ENCODE peak calls at places on chromosomes 12 and 14, in ten cellular contexts. S is SK-N-SH, I is MM.1S, X is PC-9, M is PC-3, K is hepatocyte, B is GM23338, G is OCI-LY7, L is Karpas-422, W is HCT116. P is an unnamed sample.

GRCh38 chr12:53725824-53726223 is 1.4 kb downstream of the CALCOCO1 start:
- DNase-seq in B (no peak), K (no peak), X (no peak), M (peak; percentile 13), G (no peak), I (no peak), S (no peak), L (no peak), W (no peak), P (peak; percentile 59)

GRCh38 chr12:1908758-1909157 is 9.7 kb downstream of the CACNA2D4 start:
- DNase-seq in S (no peak), K (no peak), X (no peak), I (no peak), G (no peak), L (no peak), B (no peak), M (no peak), W (no peak), P (no peak)

GRCh38 chr12:109727039-109727723 is 13.6 kb downstream of the FAM222A start:
- DNase-seq in M (no peak), S (peak; percentile 36), B (no peak), G (no peak), I (no peak), X (no peak), W (no peak), K (no peak), L (no peak), P (no peak)

GRCh38 chr12:69345742-69346141 is 2.4 kb upstream of the LYZ start:
- DNase-seq in G (no peak), K (no peak), I (no peak), M (no peak), S (no peak), W (no peak), X (no peak), B (no peak), L (no peak), P (no peak)

GRCh38 chr12:122499991-122500684 is 594 bp downstream of the ZCCHC8 start:
- DNase-seq in G (peak; percentile 77), M (peak; percentile 70), B (peak; percentile 60), I (peak; percentile 53), L (peak; percentile 90), S (peak; percentile 68), K (peak; percentile 68), X (peak; percentile 51), W (peak; percentile 16), P (peak; percentile 86)

GRCh38 chr12:18888062-18888461 is 150.1 kb downstream of the CAPZA3 start:
- DNase-seq in L (no peak), M (no peak), I (no peak), S (no peak), K (no peak), X (no peak), B (peak; percentile 48), W (no peak), G (no peak), P (peak; percentile 7)

GRCh38 chr14:69153848-69154208 is 909 bp upstream of the DCAF5 start:
- DNase-seq in B (peak; percentile 19), S (peak; percentile 36), W (no peak), X (no peak), G (peak; percentile 39), K (peak; percentile 52), I (no peak), L (peak; percentile 61), M (no peak), P (peak; percentile 71)

GRCh38 chr14:79986251-79986650 is 225.1 kb downstream of the DIO2 start:
- DNase-seq in I (no peak), L (no peak), M (no peak), B (no peak), W (no peak), K (no peak), S (no peak), X (no peak), G (no peak), P (no peak)

GRCh38 chr14:100376751-100377171 is 53.6 kb downstream of the SLC25A47 start:
- DNase-seq in B (peak; percentile 51), W (no peak), K (peak; percentile 35), X (peak; percentile 37), I (no peak), G (no peak), M (peak; percentile 58), S (no peak), L (no peak), P (peak; percentile 69)
- H3K9me2 ChIP-seq in B (no peaks in the 10 kb centered on the region), W (no peaks in the 10 kb centered on the region), K (no peaks in the 10 kb centered on the region), X (no peaks in the 10 kb centered on the region), I (no peaks in the 10 kb centered on the region), G (no peaks in the 10 kb centered on the region), M (no peaks in the 10 kb centered on the region), S (no peaks in the 10 kb centered on the region), L (no peaks in the 10 kb centered on the region), P (no peaks in the 10 kb centered on the region)

GRCh38 chr14:49550284-49551184 is 35.6 kb downstream of the RPS29 start:
- DNase-seq in M (peak; percentile 73), L (peak; percentile 63), B (peak; percentile 59), G (peak; percentile 7), I (no peak), S (peak; percentile 26), X (peak; percentile 54), K (no peak), W (peak; percentile 8), P (peak; percentile 38)

GRCh38 chr14:49551569-49551968 is 34.6 kb downstream of the RPS29 start:
- DNase-seq in S (no peak), B (no peak), I (no peak), L (no peak), K (no peak), X (no peak), G (no peak), M (no peak), W (no peak), P (no peak)

GRCh38 chr14:49552630-49553029 is 33.5 kb downstream of the RPS29 start:
- DNase-seq in I (no peak), L (no peak), S (no peak), W (no peak), M (no peak), K (no peak), G (no peak), X (no peak), B (no peak), P (no peak)

GRCh38 chr14:49553892-49554291 is 32.3 kb downstream of the RPS29 start:
- DNase-seq in S (no peak), G (no peak), I (no peak), M (no peak), X (no peak), K (no peak), L (no peak), W (no peak), B (peak; percentile 36), P (no peak)

DNA sequence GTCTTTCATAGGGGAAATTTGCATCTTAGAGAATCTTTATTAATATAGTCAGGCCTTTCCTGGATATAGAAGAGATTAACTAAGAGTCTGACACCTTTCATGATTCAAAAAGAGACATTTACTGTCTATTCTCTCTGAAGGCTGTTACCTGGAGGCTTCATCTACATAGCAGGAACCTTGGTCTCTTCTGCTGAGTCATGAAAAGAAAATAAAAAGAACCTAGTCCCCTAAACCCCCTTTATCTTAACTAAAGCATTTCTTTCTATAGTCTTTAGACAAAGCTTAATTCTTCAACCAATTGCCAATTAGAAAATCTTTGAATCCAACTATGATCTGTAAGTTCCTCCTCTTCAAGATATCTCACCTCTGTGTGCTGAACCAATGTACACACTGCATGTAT is 33.1 kb downstream of the RPS29 start:
- DNase-seq in G (no peak), I (no peak), L (no peak), K (no peak), W (no peak), M (no peak), X (no peak), S (no peak), B (no peak), P (no peak)
- H3K9me2 ChIP-seq in G (no peaks in the 10 kb centered on the region), I (no peaks in the 10 kb centered on the region), L (no peaks in the 10 kb centered on the region), K (no peaks in the 10 kb centered on the region), W (no peaks in the 10 kb centered on the region), M (no peaks in the 10 kb centered on the region), X (no peaks in the 10 kb centered on the region), S (no peaks in the 10 kb centered on the region), B (no peaks in the 10 kb centered on the region), P (no peaks in the 10 kb centered on the region)

GRCh38 chr14:104772707-104773504 is 20.0 kb downstream of the SIVA1 start:
- DNase-seq in W (no peak), S (no peak), X (no peak), G (no peak), M (no peak), I (no peak), K (no peak), B (no peak), L (no peak), P (no peak)

GRCh38 chr14:104771918-104772706 is 19.2 kb downstream of the SIVA1 start:
- DNase-seq in S (no peak), I (no peak), B (no peak), L (no peak), G (no peak), K (no peak), M (no peak), X (no peak), W (no peak), P (no peak)

GRCh38 chr14:104774453-104775072 is 21.0 kb downstream of the AKT1 start:
- DNase-seq in L (no peak), W (no peak), B (no peak), G (no peak), X (no peak), I (no peak), S (no peak), M (no peak), K (no peak), P (no peak)

GRCh38 chr14:104775073-104775489 is 20.5 kb downstream of the AKT1 start:
- DNase-seq in K (no peak), X (no peak), L (no peak), I (no peak), G (no peak), W (no peak), M (no peak), B (no peak), S (no peak), P (no peak)

DNA sequence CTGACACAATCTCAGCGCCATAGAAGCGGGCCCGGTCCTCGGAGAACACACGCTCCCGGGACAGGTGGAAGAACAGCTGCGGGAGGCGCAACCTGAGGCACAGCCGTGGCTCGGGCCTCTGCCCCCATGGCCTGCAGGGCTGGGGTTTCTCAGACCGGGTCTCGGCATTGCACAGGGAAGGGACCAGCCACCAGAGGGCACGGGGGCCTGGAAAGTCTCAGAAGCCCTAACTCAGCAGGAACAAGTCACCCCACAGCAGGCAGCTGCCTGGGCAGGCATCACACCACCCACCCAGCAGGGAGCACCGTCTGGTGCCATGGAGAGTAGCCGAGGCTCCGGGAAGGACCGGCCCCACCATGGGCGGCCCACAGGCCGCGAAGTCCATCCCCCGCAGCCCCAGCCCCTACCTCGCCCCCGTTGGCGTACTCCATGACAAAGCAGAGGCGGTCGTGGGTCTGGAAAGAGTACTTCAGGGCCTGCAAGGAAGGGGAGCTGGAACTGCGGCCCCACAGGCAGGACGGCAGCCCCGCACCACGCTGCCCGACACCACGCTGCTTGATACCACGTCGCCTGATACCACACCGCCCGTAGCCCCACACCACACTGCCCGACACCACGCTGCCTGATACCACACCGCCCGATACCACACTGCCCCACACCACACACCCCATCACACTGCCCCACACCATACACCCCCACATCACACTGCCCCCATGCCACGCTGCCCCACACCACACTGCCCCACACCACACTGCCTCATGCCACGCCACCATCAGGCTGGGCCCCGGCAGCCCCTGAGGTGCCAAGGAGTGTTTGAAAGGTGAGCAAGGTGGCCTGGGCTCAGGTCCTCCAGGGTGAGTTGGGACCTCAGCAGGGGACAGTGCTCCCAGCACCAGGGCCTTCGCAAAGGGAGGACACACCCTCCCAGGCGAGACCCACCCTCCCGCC is 20.8 kb downstream of the SIVA1 start:
- DNase-seq in I (no peak), M (no peak), W (no peak), S (peak; percentile 34), G (no peak), B (peak; percentile 40), K (no peak), L (no peak), X (no peak), P (no peak)
- H3K9me2 ChIP-seq in I (no peaks in the 10 kb centered on the region), M (no peaks in the 10 kb centered on the region), W (no peaks in the 10 kb centered on the region), S (no peaks in the 10 kb centered on the region), G (no peaks in the 10 kb centered on the region), B (no peaks in the 10 kb centered on the region), K (no peaks in the 10 kb centered on the region), L (no peaks in the 10 kb centered on the region), X (no peaks in the 10 kb centered on the region), P (no peaks in the 10 kb centered on the region)

DNA sequence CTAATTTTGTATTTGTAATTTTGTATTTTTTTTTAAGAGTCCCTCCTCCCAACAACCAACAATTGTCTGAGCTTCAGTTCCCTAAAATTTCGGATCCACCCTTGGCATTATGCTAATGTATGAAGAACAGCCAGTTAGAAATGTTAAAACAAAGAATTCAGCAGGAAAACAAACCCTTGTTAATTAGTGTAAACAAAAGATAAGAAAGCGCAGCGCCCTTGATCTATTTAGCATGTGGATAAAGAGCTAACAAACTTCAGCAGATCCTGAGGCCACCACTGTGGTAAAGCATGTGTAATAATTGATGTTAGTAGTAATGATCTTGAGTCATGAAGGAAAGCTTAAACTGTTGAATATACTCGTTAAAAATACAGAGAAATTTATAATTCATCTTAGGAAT is 199.8 kb downstream of the TMX1 start:
- DNase-seq in B (peak; percentile 16), L (no peak), M (no peak), I (no peak), W (no peak), X (no peak), S (no peak), K (no peak), G (no peak), P (no peak)
- H3K9me2 ChIP-seq in B (peaks cover 3% of the 10 kb centered on the region), L (no peaks in the 10 kb centered on the region), M (no peaks in the 10 kb centered on the region), I (no peaks in the 10 kb centered on the region), W (no peaks in the 10 kb centered on the region), X (peaks cover 4% of the 10 kb centered on the region), S (no peaks in the 10 kb centered on the region), K (no peaks in the 10 kb centered on the region), G (no peaks in the 10 kb centered on the region), P (peaks cover 3% of the 10 kb centered on the region)

P was measured in GM23248.